ENCODE peak calls at places on chromosomes 13 and 19, in five cellular contexts. One of them, this sample, is unnamed.

GRCh38 chr19:13089857-13090507 is 12.7 kb downstream of the LYL1 start:
- DNase-seq in non-pigmented ciliary epithelial cell: no peak
- DNase-seq in upper lobe of left lung: no peak
- DNase-seq in HEK293T: no peak
- DNase-seq in COR-L47: no peak
- DNase-seq in this sample: no peak

GRCh38 chr13:49635599-49636433 is 7.5 kb downstream of the ARL11 start:
- DNase-seq in upper lobe of left lung: no peak
- DNase-seq in COR-L47: no peak
- DNase-seq in HEK293T: no peak
- DNase-seq in non-pigmented ciliary epithelial cell: no peak
- DNase-seq in this sample: peak; percentile 81

GRCh38 chr13:70080030-70080429 is 27.6 kb upstream of the ATXN8OS start:
- DNase-seq in HEK293T: no peak
- DNase-seq in upper lobe of left lung: no peak
- DNase-seq in non-pigmented ciliary epithelial cell: no peak
- DNase-seq in COR-L47: peak; percentile 24
- DNase-seq in this sample: no peak

GRCh38 chr19:47445937-47446402 is 25.7 kb downstream of the SLC8A2 start:
- DNase-seq in upper lobe of left lung: peak; percentile 42
- DNase-seq in non-pigmented ciliary epithelial cell: no peak
- DNase-seq in HEK293T: peak; percentile 42
- DNase-seq in COR-L47: peak; percentile 68
- DNase-seq in this sample: peak; percentile 77

GRCh38 chr19:15111758-15112157 is 4.6 kb downstream of the SYDE1 start:
- DNase-seq in HEK293T: no peak
- DNase-seq in non-pigmented ciliary epithelial cell: no peak
- DNase-seq in upper lobe of left lung: no peak
- DNase-seq in COR-L47: no peak
- DNase-seq in this sample: no peak

GRCh38 chr19:41352609-41353465 is 885 bp downstream of the TGFB1 start:
- DNase-seq in COR-L47: no peak
- DNase-seq in HEK293T: peak; percentile 40
- DNase-seq in non-pigmented ciliary epithelial cell: no peak
- DNase-seq in upper lobe of left lung: peak; percentile 79
- DNase-seq in this sample: peak; percentile 64

GRCh38 chr19:47436712-47437401 is 17.5 kb upstream of the MEIS3 start:
- DNase-seq in COR-L47: peak; percentile 83
- DNase-seq in HEK293T: peak; percentile 83
- DNase-seq in non-pigmented ciliary epithelial cell: no peak
- DNase-seq in upper lobe of left lung: peak; percentile 83
- DNase-seq in this sample: peak; percentile 86

GRCh38 chr19:610071-610800 is 20.6 kb downstream of the HCN2 start:
- DNase-seq in non-pigmented ciliary epithelial cell: no peak
- DNase-seq in HEK293T: no peak
- DNase-seq in upper lobe of left lung: no peak
- DNase-seq in COR-L47: no peak
- DNase-seq in this sample: no peak

GRCh38 chr19:46270521-46271256 is 26.2 kb upstream of the HIF3A start:
- DNase-seq in non-pigmented ciliary epithelial cell: no peak
- DNase-seq in upper lobe of left lung: no peak
- DNase-seq in HEK293T: no peak
- DNase-seq in COR-L47: no peak
- DNase-seq in this sample: no peak

GRCh38 chr13:75740008-75740407 is 103.9 kb downstream of the LMO7 start:
- DNase-seq in non-pigmented ciliary epithelial cell: no peak
- DNase-seq in upper lobe of left lung: no peak
- DNase-seq in HEK293T: no peak
- DNase-seq in COR-L47: no peak
- DNase-seq in this sample: no peak

GRCh38 chr19:43624933-43625332 is 5.5 kb upstream of the ZNF428 start:
- DNase-seq in COR-L47: no peak
- DNase-seq in non-pigmented ciliary epithelial cell: no peak
- DNase-seq in HEK293T: no peak
- DNase-seq in upper lobe of left lung: peak; percentile 66
- DNase-seq in this sample: no peak

GRCh38 chr19:45250832-45251451 is at the start of gene MARK4:
- DNase-seq in HEK293T: peak; percentile 86
- DNase-seq in non-pigmented ciliary epithelial cell: no peak
- DNase-seq in COR-L47: peak; percentile 34
- DNase-seq in upper lobe of left lung: peak; percentile 37
- DNase-seq in this sample: peak; percentile 48

GRCh38 chr13:20585371-20585770 is 18.4 kb downstream of the IFT88 start:
- DNase-seq in COR-L47: no peak
- DNase-seq in non-pigmented ciliary epithelial cell: no peak
- DNase-seq in HEK293T: no peak
- DNase-seq in upper lobe of left lung: no peak
- DNase-seq in this sample: no peak

GRCh38 chr13:47289578-47289977 is 392.7 kb upstream of the HTR2A start:
- DNase-seq in upper lobe of left lung: no peak
- DNase-seq in COR-L47: no peak
- DNase-seq in non-pigmented ciliary epithelial cell: no peak
- DNase-seq in HEK293T: no peak
- DNase-seq in this sample: no peak

GRCh38 chr19:6220385-6221191 is 59.2 kb downstream of the MLLT1 start:
- DNase-seq in HEK293T: no peak
- DNase-seq in upper lobe of left lung: peak; percentile 51
- DNase-seq in non-pigmented ciliary epithelial cell: no peak
- DNase-seq in COR-L47: no peak
- DNase-seq in this sample: no peak

GRCh38 chr19:40302224-40303011 is 17.3 kb upstream of the AKT2 start:
- DNase-seq in non-pigmented ciliary epithelial cell: no peak
- DNase-seq in COR-L47: no peak
- DNase-seq in HEK293T: no peak
- DNase-seq in upper lobe of left lung: no peak
- DNase-seq in this sample: no peak

GRCh38 chr19:6987850-6988249 is 33.4 kb downstream of the MBD3L2B start:
- DNase-seq in upper lobe of left lung: peak; percentile 22
- DNase-seq in non-pigmented ciliary epithelial cell: no peak
- DNase-seq in COR-L47: no peak
- DNase-seq in HEK293T: no peak
- DNase-seq in this sample: no peak

This sample was measured in NCI-H146.